ENCODE peak calls at places on chromosomes 5 and 9, in five cellular contexts. P is GM19239; K is activated CD8-positive, alpha-beta memory T cell treated with anti-CD3 and anti-CD28 coated beads for 4 hours; B is PC-3; R is NCI-H774. O is an unnamed sample.

GRCh38 chr5:142426129-142426641 is 101.4 kb upstream of the SPRY4 start:
- DNase-seq in R (no peak), K (no peak), B (peak), P (no peak), O (no peak)

GRCh38 chr9:105243015-105243686 is 1.3 kb upstream of the SLC44A1 start:
- DNase-seq in B (no peak), R (no peak), K (no peak), P (no peak), O (no peak)

GRCh38 chr9:134364391-134365114 is 38.3 kb downstream of the RXRA start:
- DNase-seq in P (no peak), K (no peak), R (no peak), B (no peak), O (peak)

GRCh38 chr9:101639301-101639700 is 44.5 kb upstream of the PPP3R2 start:
- DNase-seq in K (no peak), R (no peak), P (no peak), B (no peak), O (no peak)

GRCh38 chr5:142213077-142213476 is 104.5 kb downstream of the NDFIP1 start:
- DNase-seq in P (no peak), R (no peak), K (no peak), B (no peak), O (no peak)

GRCh38 chr5:90518666-90519065 is 10.7 kb downstream of the LYSMD3 start:
- DNase-seq in R (peak), P (no peak), K (no peak), B (peak), O (no peak)

GRCh38 chr5:143576721-143577484 is 173.4 kb upstream of the NR3C1 start:
- DNase-seq in R (no peak), B (peak), P (no peak), K (no peak), O (no peak)

GRCh38 chr9:27279611-27280010 is 17.3 kb downstream of the EQTN start:
- DNase-seq in K (no peak), P (no peak), R (no peak), B (no peak), O (no peak)